ENCODE peak calls at places on chromosomes 11 and 22, in ten cellular contexts. U is colonic mucosa; S is Peyer's patch; I is CD8-positive, alpha-beta T cell; X is tibial nerve; E is IMR-90; R is uterus; T is mammary epithelial cell; B is tibial artery; P is PC-3. Y is an unnamed sample. For H3K27me3, the result is how much of the 10 kb centered on the place peaks cover.

GRCh38 chr22:49093192-49093880 is 734.3 kb downstream of the BRD1 start:
- DNase-seq in U (no peak), S (no peak), I (no peak), X (no peak), E (no peak), R (no peak), T (no peak), B (no peak), P (no peak), Y (peak)

GRCh38 chr22:32482708-32483107 is 8.1 kb downstream of the FBXO7 start:
- DNase-seq in U (no peak), S (no peak), I (no peak), X (no peak), E (peak), R (no peak), T (peak), B (no peak), P (peak), Y (no peak)

GRCh38 chr22:23107487-23108323 is 34.1 kb downstream of the RSPH14 start:
- DNase-seq in U (peak), S (no peak), I (no peak), X (no peak), E (no peak), R (no peak), T (no peak), B (no peak), P (no peak), Y (no peak)

GRCh38 chr22:45889539-45890350 is 87.2 kb downstream of the WNT7B start:
- DNase-seq in U (no peak), S (no peak), I (no peak), X (no peak), E (peak), R (no peak), T (no peak), B (no peak), P (no peak), Y (peak)

GRCh38 chr11:96090711-96091110 is 166.8 kb upstream of the MTMR2 start:
- DNase-seq in U (no peak), S (no peak), I (no peak), X (no peak), E (peak), R (no peak), T (no peak), B (no peak), P (peak), Y (no peak)

GRCh38 chr11:62505112-62505783 is 41.4 kb downstream of the AHNAK start:
- DNase-seq in U (peak), S (peak), I (no peak), X (no peak), E (no peak), R (peak), T (no peak), B (no peak), P (no peak), Y (no peak)

GRCh38 chr11:68380786-68381622 is 68.6 kb downstream of the LRP5 start:
- DNase-seq in U (no peak), S (no peak), I (no peak), X (no peak), E (peak), R (peak), T (no peak), B (peak), P (no peak), Y (no peak)

GRCh38 chr11:132604446-132604845 is 927.9 kb downstream of the OPCML start:
- DNase-seq in U (no peak), S (no peak), I (no peak), X (no peak), E (peak), R (no peak), T (peak), B (no peak), P (no peak), Y (no peak)

GRCh38 chr22:19674129-19674928 is 40.0 kb upstream of the SEPTIN5 start:
- DNase-seq in U (no peak), S (no peak), I (no peak), X (no peak), E (no peak), R (no peak), T (no peak), B (no peak), P (no peak), Y (no peak)

GRCh38 chr11:19889531-19889930 is 176.9 kb downstream of the NAV2 start:
- DNase-seq in U (no peak), S (no peak), I (no peak), X (no peak), E (peak), R (no peak), T (no peak), B (no peak), P (no peak), Y (no peak)

GRCh38 chr11:63417174-63417852 is 47.7 kb downstream of the SLC22A9 start:
- DNase-seq in U (no peak), S (no peak), I (no peak), X (no peak), E (no peak), R (no peak), T (no peak), B (no peak), P (no peak), Y (no peak)

GRCh38 chr22:32205974-32206773 is 1.3 kb upstream of the RFPL2 start:
- DNase-seq in U (no peak), S (no peak), I (no peak), X (no peak), E (no peak), R (no peak), T (no peak), B (no peak), P (no peak), Y (no peak)

GRCh38 chr11:110069158-110069737 is 23.9 kb upstream of the ZC3H12C start:
- DNase-seq in U (peak), S (peak), I (no peak), X (peak), E (peak), R (peak), T (peak), B (no peak), P (peak), Y (no peak)
- H3K27ac ChIP-seq in U (no peak), S (peak), I (no peak), X (peak), E (no peak), R (peak), T (peak), B (no peak), P (peak), Y (peak)

GRCh38 chr11:64501500-64502427 is 89.3 kb upstream of the SLC22A12 start:
- DNase-seq in U (peak), S (peak), I (no peak), X (no peak), E (no peak), R (no peak), T (no peak), B (no peak), P (no peak), Y (no peak)

GRCh38 chr11:64502634-64503033 is 88.4 kb upstream of the SLC22A12 start:
- DNase-seq in U (no peak), S (no peak), I (no peak), X (no peak), E (no peak), R (no peak), T (no peak), B (no peak), P (no peak), Y (no peak)

GRCh38 chr11:64498151-64498550 is 92.9 kb upstream of the SLC22A12 start:
- DNase-seq in U (no peak), S (no peak), I (no peak), X (no peak), E (no peak), R (no peak), T (no peak), B (no peak), P (no peak), Y (no peak)

GRCh38 chr11:64500176-64501013 is 90.6 kb upstream of the SLC22A12 start:
- DNase-seq in U (no peak), S (no peak), I (no peak), X (no peak), E (no peak), R (no peak), T (no peak), B (no peak), P (no peak), Y (no peak)

GRCh38 chr11:64499261-64500004 is 91.6 kb upstream of the SLC22A12 start:
- DNase-seq in U (peak), S (no peak), I (no peak), X (no peak), E (no peak), R (no peak), T (no peak), B (no peak), P (no peak), Y (no peak)
- H3K27me3 ChIP-seq in U (under half), S (under half), I (under half), X (under half), E (under half), R (under half), T (under half), B (under half), P (half or more), Y (under half)

DNA sequence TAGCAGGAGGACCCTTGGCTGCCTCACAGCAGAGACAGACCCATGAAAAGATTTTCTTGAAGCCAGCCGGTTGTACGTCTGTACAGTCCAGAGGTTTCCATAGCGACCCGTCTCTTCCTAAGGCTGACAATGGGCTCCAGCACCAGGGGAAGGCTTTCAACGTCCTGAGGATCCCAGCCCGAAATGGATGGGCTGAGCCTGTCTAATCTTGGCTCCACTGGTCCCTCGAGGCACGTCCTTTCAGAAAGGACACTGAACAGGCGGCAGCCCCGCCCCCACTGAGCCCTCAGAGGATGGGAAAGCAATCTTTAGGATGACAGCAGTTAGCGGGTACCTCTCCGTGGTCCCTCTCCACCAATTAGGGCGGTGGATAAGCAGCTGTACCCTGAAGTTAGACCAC is 27.2 kb downstream of the RASD2 start:
- DNase-seq in U (no peak), S (no peak), I (no peak), X (no peak), E (no peak), R (no peak), T (no peak), B (no peak), P (no peak), Y (no peak)
- TF ChIP-seq CTCF in U (no peak), S (no peak), I (no peak), X (no peak), E (no peak), R (no peak), T (no peak), B (no peak), P (no peak), Y (no peak)

GRCh38 chr11:102793677-102794290 is 4.2 kb downstream of the MMP1 start:
- DNase-seq in U (no peak), S (no peak), I (no peak), X (no peak), E (no peak), R (no peak), T (no peak), B (no peak), P (no peak), Y (no peak)

GRCh38 chr11:102792604-102793003 is 5.4 kb downstream of the MMP1 start:
- DNase-seq in U (no peak), S (no peak), I (no peak), X (no peak), E (no peak), R (no peak), T (no peak), B (no peak), P (no peak), Y (no peak)

GRCh38 chr11:102791271-102792036 is 6.5 kb downstream of the MMP1 start:
- DNase-seq in U (no peak), S (no peak), I (no peak), X (no peak), E (peak), R (no peak), T (peak), B (no peak), P (peak), Y (no peak)

GRCh38 chr11:102798012-102798746 is at the start of gene MMP1:
- DNase-seq in U (no peak), S (peak), I (no peak), X (no peak), E (peak), R (no peak), T (peak), B (no peak), P (peak), Y (no peak)

DNA sequence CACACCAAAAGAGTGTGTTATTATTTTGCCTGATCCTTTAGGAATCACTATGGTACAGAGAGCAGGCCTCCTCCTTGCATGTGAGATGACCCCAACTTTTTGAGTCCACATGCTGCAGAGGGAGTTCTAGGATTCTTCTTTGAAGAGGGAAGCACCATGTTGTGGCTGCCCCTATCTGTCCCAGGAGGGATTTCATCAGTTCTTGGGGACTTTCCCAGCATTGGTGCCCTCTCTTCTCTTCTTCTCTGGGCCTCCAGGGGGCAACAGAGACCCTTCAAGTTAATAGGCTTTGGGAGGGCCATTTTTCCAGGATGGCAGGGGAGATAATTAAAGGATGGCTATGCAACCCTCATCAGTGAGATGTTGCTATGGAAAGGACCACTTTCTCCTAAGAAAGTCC is 3.6 kb downstream of the MMP1 start:
- DNase-seq in U (no peak), S (no peak), I (no peak), X (no peak), E (peak), R (no peak), T (peak), B (no peak), P (peak), Y (no peak)
- H3K27ac ChIP-seq in U (no peak), S (no peak), I (no peak), X (no peak), E (no peak), R (no peak), T (no peak), B (no peak), P (no peak), Y (no peak)

Y was measured in spleen.